ENCODE peak calls at places on chromosomes 13 and 19, in ten cellular contexts. U is C1 segment of cervical spinal cord; L is astrocyte; H is amniotic stem cell; Y is activated T-cell treated with anti-CD3 and anti-CD28 coated beads for 1 hour; T is stimulated activated naive CD4-positive, alpha-beta T cell; O is NCI-H1417; K is EL; A is hippocampal formation; N is uterus. P is an unnamed sample.

GRCh38 chr19:17602872-17603552 is 47.6 kb downstream of the COLGALT1 start:
- DNase-seq in U (no peak), L (no peak), H (no peak), Y (no peak), T (no peak), O (no peak), K (no peak), A (no peak), N (no peak), P (no peak)

GRCh38 chr13:107866666-107867623 is 348.4 kb downstream of the LIG4 start:
- DNase-seq in U (no peak), L (peak; percentile 37), H (peak; percentile 40), Y (no peak), T (no peak), O (peak; percentile 93), K (no peak), A (peak; percentile 35), N (no peak), P (no peak)

GRCh38 chr19:28208745-28209144 is 1004.2 kb downstream of the UQCRFS1 start:
- DNase-seq in U (no peak), L (peak; percentile 75), H (no peak), Y (no peak), T (no peak), O (no peak), K (no peak), A (no peak), N (no peak), P (no peak)

GRCh38 chr19:47280183-47280797 is 5.6 kb downstream of the INAFM1 start:
- DNase-seq in U (no peak), L (no peak), H (no peak), Y (peak; percentile 44), T (peak; percentile 23), O (no peak), K (peak; percentile 30), A (no peak), N (peak; percentile 36), P (peak; percentile 56)

GRCh38 chr13:84896128-84896527 is 903.1 kb downstream of the SLITRK6 start:
- DNase-seq in U (no peak), L (peak; percentile 18), H (peak; percentile 25), Y (no peak), T (no peak), O (peak; percentile 45), K (peak; percentile 61), A (peak; percentile 31), N (no peak), P (no peak)

GRCh38 chr19:44447864-44448674 is at the start of gene ZNF229:
- DNase-seq in U (peak; percentile 2), L (peak; percentile 97), H (peak; percentile 80), Y (peak; percentile 38), T (peak; percentile 56), O (peak; percentile 70), K (peak; percentile 95), A (peak; percentile 46), N (peak; percentile 72), P (peak; percentile 85)

GRCh38 chr13:80340643-80341097 is 256 bp downstream of the SPRY2 start:
- DNase-seq in U (peak; percentile 69), L (peak; percentile 64), H (no peak), Y (no peak), T (no peak), O (peak; percentile 89), K (no peak), A (peak; percentile 74), N (no peak), P (no peak)

GRCh38 chr19:43624933-43625332 is 5.5 kb upstream of the ZNF428 start:
- DNase-seq in U (no peak), L (no peak), H (no peak), Y (peak; percentile 80), T (peak; percentile 78), O (no peak), K (no peak), A (no peak), N (no peak), P (peak; percentile 35)

GRCh38 chr19:291561-292280 is 518 bp upstream of the PLPP2 start:
- DNase-seq in U (no peak), L (no peak), H (no peak), Y (no peak), T (no peak), O (no peak), K (no peak), A (no peak), N (no peak), P (no peak)

GRCh38 chr13:27556109-27556508 is 64.2 kb downstream of the LNX2 start:
- DNase-seq in U (no peak), L (peak; percentile 50), H (peak; percentile 5), Y (no peak), T (no peak), O (no peak), K (peak; percentile 48), A (no peak), N (no peak), P (no peak)

GRCh38 chr13:34748078-34748477 is 194.0 kb upstream of the NBEA start:
- DNase-seq in U (no peak), L (peak; percentile 92), H (no peak), Y (no peak), T (no peak), O (peak; percentile 24), K (no peak), A (peak; percentile 10), N (peak; percentile 47), P (no peak)

GRCh38 chr13:42996584-42996983 is 4.5 kb upstream of the EPSTI1 start:
- DNase-seq in U (no peak), L (peak; percentile 77), H (peak; percentile 37), Y (no peak), T (no peak), O (no peak), K (peak; percentile 91), A (no peak), N (no peak), P (no peak)

GRCh38 chr19:35313614-35314013 is 15.4 kb upstream of the CD22 start:
- DNase-seq in U (no peak), L (no peak), H (no peak), Y (no peak), T (no peak), O (no peak), K (peak; percentile 8), A (no peak), N (no peak), P (no peak)

GRCh38 chr19:18762125-18763023 is 28.7 kb downstream of the COMP start:
- DNase-seq in U (peak; percentile 11), L (peak; percentile 65), H (no peak), Y (no peak), T (no peak), O (peak; percentile 19), K (no peak), A (no peak), N (peak; percentile 65), P (peak; percentile 98)